ENCODE peak calls at places on chromosome 16, in ten cellular contexts. A, T, J, D, B, R, H, Z, L and O are unnamed samples.

GRCh38 chr16:62408760-62409159 is 372.5 kb upstream of the CDH8 start:
- DNase-seq in A (peak), T (peak), J (no peak), D (no peak), B (no peak), R (no peak), H (no peak), Z (no peak), L (no peak), O (no peak)

GRCh38 chr16:56657555-56658430 is at the start of gene MT1F:
- DNase-seq in A (peak), T (no peak), J (no peak), D (no peak), B (peak), R (peak), H (peak), Z (no peak), L (peak), O (peak)

GRCh38 chr16:74501484-74502479 is 80.5 kb upstream of the CLEC18B start:
- DNase-seq in A (no peak), T (no peak), J (no peak), D (no peak), B (no peak), R (no peak), H (no peak), Z (peak), L (no peak), O (no peak)

GRCh38 chr16:26668026-26668425 is 398.7 kb upstream of the C16orf82 start:
- DNase-seq in A (no peak), T (no peak), J (no peak), D (peak), B (no peak), R (no peak), H (no peak), Z (no peak), L (no peak), O (no peak)

GRCh38 chr16:48862087-48862532 is 252.1 kb upstream of the N4BP1 start:
- DNase-seq in A (no peak), T (no peak), J (peak), D (no peak), B (no peak), R (no peak), H (peak), Z (peak), L (no peak), O (peak)

GRCh38 chr16:19851476-19851875 is 33.2 kb downstream of the GPRC5B start:
- DNase-seq in A (no peak), T (no peak), J (no peak), D (no peak), B (no peak), R (peak), H (no peak), Z (no peak), L (no peak), O (no peak)

GRCh38 chr16:14244344-14245010 is 173.4 kb downstream of the MRTFB start:
- DNase-seq in A (no peak), T (no peak), J (peak), D (no peak), B (no peak), R (no peak), H (no peak), Z (peak), L (no peak), O (no peak)

GRCh38 chr16:53515259-53515658 is 12.2 kb upstream of the AKTIP start:
- DNase-seq in A (no peak), T (no peak), J (no peak), D (no peak), B (no peak), R (no peak), H (no peak), Z (peak), L (no peak), O (peak)

GRCh38 chr16:89936034-89936433 is 12.5 kb upstream of the DEF8 start:
- DNase-seq in A (no peak), T (no peak), J (no peak), D (no peak), B (no peak), R (no peak), H (no peak), Z (no peak), L (no peak), O (no peak)

GRCh38 chr16:87686697-87687570 is 78.9 kb downstream of the KLHDC4 start:
- DNase-seq in A (no peak), T (no peak), J (peak), D (no peak), B (no peak), R (no peak), H (no peak), Z (no peak), L (no peak), O (no peak)

GRCh38 chr16:68972008-68972407 is 128.7 kb downstream of the TANGO6 start:
- DNase-seq in A (no peak), T (no peak), J (no peak), D (no peak), B (no peak), R (no peak), H (no peak), Z (no peak), L (no peak), O (no peak)

GRCh38 chr16:48162839-48163410 is 7.1 kb upstream of the ABCC12 start:
- DNase-seq in A (no peak), T (no peak), J (no peak), D (no peak), B (no peak), R (no peak), H (no peak), Z (no peak), L (no peak), O (no peak)

GRCh38 chr16:79269211-79269863 is 331.2 kb downstream of the MAF start:
- DNase-seq in A (peak), T (no peak), J (no peak), D (no peak), B (no peak), R (no peak), H (no peak), Z (no peak), L (no peak), O (no peak)

GRCh38 chr16:82024274-82024673 is 10.8 kb upstream of the HSD17B2 start:
- DNase-seq in A (no peak), T (no peak), J (no peak), D (no peak), B (no peak), R (no peak), H (no peak), Z (no peak), L (no peak), O (no peak)

GRCh38 chr16:28090646-28091377 is 27.3 kb upstream of the GSG1L start:
- DNase-seq in A (no peak), T (peak), J (peak), D (no peak), B (peak), R (no peak), H (no peak), Z (peak), L (no peak), O (peak)

GRCh38 chr16:51888021-51888420 is 658.9 kb downstream of the TOX3 start:
- DNase-seq in A (no peak), T (no peak), J (peak), D (no peak), B (no peak), R (no peak), H (no peak), Z (no peak), L (no peak), O (peak)

GRCh38 chr16:83015871-83016270 is 389.1 kb downstream of the CDH13 start:
- DNase-seq in A (no peak), T (no peak), J (peak), D (no peak), B (no peak), R (no peak), H (no peak), Z (no peak), L (no peak), O (no peak)

GRCh38 chr16:89922884-89923639 is at the start of gene TUBB3:
- DNase-seq in A (peak), T (peak), J (peak), D (no peak), B (peak), R (peak), H (peak), Z (peak), L (no peak), O (peak)

GRCh38 chr16:53924311-53924860 is 220.4 kb downstream of the FTO start:
- DNase-seq in A (no peak), T (no peak), J (no peak), D (no peak), B (no peak), R (no peak), H (no peak), Z (no peak), L (no peak), O (no peak)

GRCh38 chr16:83954577-83955016 is 1.6 kb downstream of the OSGIN1 start:
- DNase-seq in A (peak), T (no peak), J (peak), D (no peak), B (no peak), R (peak), H (peak), Z (peak), L (no peak), O (peak)

GRCh38 chr16:59733321-59733720 is 999.2 kb upstream of the GOT2 start:
- DNase-seq in A (no peak), T (no peak), J (no peak), D (no peak), B (no peak), R (no peak), H (no peak), Z (no peak), L (no peak), O (no peak)

GRCh38 chr16:57574646-57575467 is 32.4 kb downstream of the ADGRG5 start:
- DNase-seq in A (no peak), T (no peak), J (no peak), D (peak), B (no peak), R (no peak), H (no peak), Z (no peak), L (no peak), O (no peak)

GRCh38 chr16:89742948-89743347 is 21.6 kb downstream of the ZNF276 start:
- DNase-seq in A (no peak), T (no peak), J (no peak), D (no peak), B (no peak), R (no peak), H (no peak), Z (no peak), L (no peak), O (no peak)

GRCh38 chr16:15897834-15898254 is 9.4 kb upstream of the CEP20 start:
- DNase-seq in A (peak), T (no peak), J (peak), D (no peak), B (no peak), R (no peak), H (no peak), Z (peak), L (no peak), O (peak)

GRCh38 chr16:57675752-57676623 is 7.9 kb downstream of the ADGRG3 start:
- DNase-seq in A (no peak), T (no peak), J (no peak), D (no peak), B (no peak), R (peak), H (no peak), Z (no peak), L (no peak), O (no peak)

GRCh38 chr16:87297918-87298631 is 19.1 kb downstream of the C16orf95 start:
- DNase-seq in A (peak), T (peak), J (no peak), D (no peak), B (peak), R (no peak), H (peak), Z (peak), L (peak), O (peak)

GRCh38 chr16:62648256-62648655 is 612.0 kb upstream of the CDH8 start:
- DNase-seq in A (no peak), T (no peak), J (no peak), D (no peak), B (no peak), R (no peak), H (no peak), Z (no peak), L (no peak), O (no peak)

GRCh38 chr16:71201054-71201453 is 29.5 kb downstream of the HYDIN start:
- DNase-seq in A (no peak), T (no peak), J (no peak), D (no peak), B (no peak), R (no peak), H (no peak), Z (no peak), L (no peak), O (no peak)

GRCh38 chr16:48291303-48291702 is 44.0 kb upstream of the ABCC11 start:
- DNase-seq in A (no peak), T (no peak), J (peak), D (no peak), B (no peak), R (no peak), H (no peak), Z (no peak), L (no peak), O (peak)